ENCODE peak calls at places on chromosomes 11 and 22, in nine cellular contexts. K is activated naive CD4-positive, alpha-beta T cell; S is NCI-H69; M is Daoy; F is T1000; D is iPS DF 19.7; E is EH; H is Calu3; O is D721Med. A is an unnamed sample.

GRCh38 chr11:22449441-22449840 is 111.3 kb downstream of the SLC17A6 start:
- DNase-seq in O (no peak), S (no peak), D (no peak), F (no peak), H (no peak), E (peak; percentile 6), K (no peak), M (no peak), A (peak; percentile 77)

GRCh38 chr11:70397336-70397982 is 870 bp upstream of the CTTN start:
- DNase-seq in F (no peak), M (peak; percentile 27), E (peak; percentile 41), D (no peak), K (no peak), S (peak; percentile 76), H (no peak), O (no peak), A (peak; percentile 17)

GRCh38 chr11:117175104-117175503 is 3.4 kb upstream of the SIDT2 start:
- DNase-seq in H (no peak), M (no peak), K (no peak), F (no peak), D (no peak), E (no peak), O (no peak), S (no peak), A (no peak)

GRCh38 chr22:40951795-40952602 is 821 bp downstream of the RBX1 start:
- DNase-seq in F (no peak), O (no peak), K (no peak), S (peak; percentile 64), M (no peak), D (no peak), H (no peak), E (peak; percentile 54), A (no peak)

GRCh38 chr22:24417901-24418641 is 9.3 kb upstream of the ADORA2A start:
- DNase-seq in D (no peak), H (no peak), S (peak; percentile 23), F (no peak), M (no peak), E (no peak), O (no peak), K (no peak), A (no peak)

GRCh38 chr11:123624974-123625373 is 29.4 kb downstream of the SCN3B start:
- DNase-seq in D (no peak), O (no peak), H (no peak), K (no peak), E (peak; percentile 5), M (no peak), S (no peak), F (no peak), A (no peak)

GRCh38 chr11:133894956-133895549 is 49.7 kb upstream of the SPATA19 start:
- DNase-seq in H (no peak), M (no peak), S (no peak), F (no peak), O (no peak), D (no peak), E (no peak), K (no peak), A (peak; percentile 12)

GRCh38 chr11:129737535-129738230 is 78.0 kb upstream of the TMEM45B start:
- DNase-seq in O (no peak), E (no peak), S (no peak), K (no peak), D (no peak), F (no peak), M (no peak), H (no peak), A (no peak)

GRCh38 chr11:75275581-75275980 is 35.0 kb downstream of the TPBGL start:
- DNase-seq in D (no peak), O (peak; percentile 74), M (no peak), K (peak; percentile 65), E (no peak), F (no peak), S (peak; percentile 72), H (no peak), A (no peak)

GRCh38 chr22:44019416-44019815 is 4.7 kb upstream of the PARVB start:
- DNase-seq in O (no peak), E (no peak), K (no peak), M (no peak), F (no peak), D (no peak), S (no peak), H (no peak), A (no peak)

GRCh38 chr22:36156515-36157419 is 3.8 kb downstream of the APOL3 start:
- DNase-seq in M (peak; percentile 90), H (peak; percentile 67), F (peak; percentile 36), O (no peak), S (no peak), E (peak; percentile 88), K (peak; percentile 31), D (peak; percentile 23), A (peak; percentile 64)

GRCh38 chr11:117917591-117917990 is 11.6 kb downstream of the TMPRSS13 start:
- DNase-seq in M (no peak), D (no peak), O (no peak), E (no peak), H (no peak), S (no peak), F (no peak), K (no peak), A (no peak)

GRCh38 chr11:33234397-33235168 is 22.6 kb upstream of the HIPK3 start:
- DNase-seq in E (peak; percentile 30), K (no peak), S (peak; percentile 13), M (no peak), F (no peak), D (no peak), H (no peak), O (no peak), A (no peak)

GRCh38 chr22:28454431-28455064 is 225.1 kb downstream of the TTC28 start:
- DNase-seq in D (no peak), F (no peak), H (no peak), O (no peak), M (no peak), K (no peak), S (no peak), E (no peak), A (no peak)

GRCh38 chr11:128632151-128632791 is 44.9 kb upstream of the ETS1 start:
- DNase-seq in S (peak; percentile 85), D (no peak), K (no peak), H (peak; percentile 39), O (no peak), E (peak; percentile 68), M (peak; percentile 53), F (peak; percentile 10), A (peak; percentile 46)

GRCh38 chr22:45207981-45208664 is 32.6 kb downstream of the KIAA0930 start:
- DNase-seq in D (no peak), K (no peak), H (no peak), F (no peak), E (peak; percentile 77), O (no peak), M (peak; percentile 84), S (no peak), A (peak; percentile 78)

GRCh38 chr11:22510010-22510409 is 115.6 kb downstream of the FANCF start:
- DNase-seq in M (no peak), K (no peak), D (no peak), F (no peak), O (no peak), E (no peak), S (peak; percentile 73), H (no peak), A (no peak)

GRCh38 chr11:116935089-116935488 is 97.7 kb upstream of the APOA1 start:
- DNase-seq in S (no peak), D (no peak), O (no peak), F (no peak), E (no peak), H (no peak), M (no peak), K (no peak), A (no peak)

GRCh38 chr22:45007247-45007945 is 2.4 kb downstream of the PHF21B start:
- DNase-seq in S (peak; percentile 87), D (no peak), K (no peak), E (peak; percentile 19), O (no peak), H (peak; percentile 36), M (peak; percentile 72), F (no peak), A (peak; percentile 27)

GRCh38 chr22:47209547-47210023 is 447.1 kb downstream of the TBC1D22A start:
- DNase-seq in K (no peak), D (no peak), F (no peak), M (no peak), H (no peak), O (no peak), E (no peak), S (no peak), A (no peak)

GRCh38 chr11:35014352-35014751 is 97.9 kb downstream of the PDHX start:
- DNase-seq in O (no peak), K (no peak), E (peak; percentile 93), D (no peak), F (no peak), M (peak; percentile 81), H (no peak), S (no peak), A (peak; percentile 93)

GRCh38 chr11:117182551-117182935 is 4.0 kb downstream of the SIDT2 start:
- DNase-seq in K (no peak), H (no peak), M (no peak), O (no peak), D (no peak), S (no peak), F (no peak), E (no peak), A (no peak)

GRCh38 chr11:62077136-62077535 is 46.7 kb upstream of the INCENP start:
- DNase-seq in O (no peak), M (no peak), F (no peak), H (no peak), E (peak; percentile 67), D (no peak), K (no peak), S (no peak), A (no peak)